ENCODE peak calls at places on chromosomes 5 and 9, in four cellular contexts. F is tibial nerve, X is iris pigment epithelial cell, O is amniotic stem cell. G is an unnamed sample.
A peak's percentile ranks its signal among the peaks of the same experiment; 100 is the strongest.

GRCh38 chr9:136488247-136489214 is 5.7 kb upstream of the SEC16A start:
- DNase-seq in X (peak; percentile 9), O (no peak), F (no peak), G (peak; percentile 52)

GRCh38 chr9:137673871-137674270 is 55.1 kb downstream of the EHMT1 start:
- DNase-seq in O (no peak), F (no peak), X (no peak), G (no peak)

GRCh38 chr9:38244971-38245370 is 147.5 kb upstream of the ALDH1B1 start:
- DNase-seq in F (no peak), X (no peak), O (no peak), G (no peak)

GRCh38 chr5:36392818-36393217 is 91.1 kb upstream of the RANBP3L start:
- DNase-seq in F (no peak), O (no peak), X (peak; percentile 22), G (peak; percentile 31)

GRCh38 chr5:179536676-179537075 is 13.7 kb upstream of the RUFY1 start:
- DNase-seq in F (no peak), X (no peak), O (no peak), G (no peak)

GRCh38 chr9:131674425-131675421 is 65.2 kb downstream of the RAPGEF1 start:
- DNase-seq in X (no peak), F (no peak), O (no peak), G (no peak)

GRCh38 chr5:179345429-179346321 is at the start of gene ADAMTS2:
- DNase-seq in O (peak; percentile 27), X (peak; percentile 41), F (peak; percentile 26), G (peak; percentile 72)

GRCh38 chr5:74167930-74168315 is 472.6 kb downstream of the ENC1 start:
- DNase-seq in O (no peak), X (no peak), F (no peak), G (no peak)

GRCh38 chr9:114908104-114908621 is 22.2 kb downstream of the TNFSF8 start:
- DNase-seq in O (peak; percentile 66), F (no peak), X (peak; percentile 69), G (peak; percentile 98)

GRCh38 chr5:175920506-175920865 is 47.6 kb downstream of the THOC3 start:
- DNase-seq in X (no peak), O (no peak), F (no peak), G (no peak)

GRCh38 chr5:1892685-1893445 is 10.1 kb upstream of the IRX4 start:
- DNase-seq in O (no peak), F (no peak), X (no peak), G (no peak)

GRCh38 chr5:86917117-86917579 is 299.4 kb downstream of the COX7C start:
- DNase-seq in X (peak; percentile 30), O (no peak), F (no peak), G (peak; percentile 67)

GRCh38 chr5:145471831-145472616 is 363.1 kb downstream of the PRELID2 start:
- DNase-seq in X (peak; percentile 36), O (peak; percentile 18), F (no peak), G (peak; percentile 15)

GRCh38 chr5:58019614-58020013 is 440.3 kb downstream of the PLK2 start:
- DNase-seq in X (no peak), O (no peak), F (no peak), G (no peak)

GRCh38 chr5:64458948-64459347 is 46.9 kb upstream of the RGS7BP start:
- DNase-seq in X (no peak), O (no peak), F (no peak), G (no peak)

GRCh38 chr9:136194540-136194939 is 10.4 kb downstream of the LHX3 start:
- DNase-seq in O (no peak), X (no peak), F (no peak), G (no peak)

GRCh38 chr5:129670944-129671343 is 77.0 kb upstream of the MINAR2 start:
- DNase-seq in F (no peak), O (peak; percentile 16), X (peak; percentile 88), G (peak; percentile 88)

GRCh38 chr5:86152988-86153560 is 464.7 kb upstream of the COX7C start:
- DNase-seq in O (no peak), F (no peak), X (no peak), G (no peak)

GRCh38 chr9:89874351-89875321 is 269.8 kb downstream of the GADD45G start:
- DNase-seq in F (no peak), X (no peak), O (no peak), G (no peak)

GRCh38 chr9:112507281-112507680 is 20.7 kb downstream of the KIAA1958 start:
- DNase-seq in X (no peak), O (no peak), F (no peak), G (no peak)

GRCh38 chr9:76676857-76677256 is 87.4 kb upstream of the PCA3 start:
- DNase-seq in X (no peak), O (no peak), F (no peak), G (no peak)

GRCh38 chr5:178470693-178471025 is 119.5 kb downstream of the COL23A1 start:
- DNase-seq in O (no peak), F (no peak), X (no peak), G (no peak)

GRCh38 chr9:111481885-111482636 is 2.1 kb downstream of the ECPAS start:
- DNase-seq in F (no peak), O (no peak), X (peak; percentile 85), G (peak; percentile 54)

G was measured in ELR.